ENCODE peak calls at places on chromosome 19, in five cellular contexts. One of them, this sample, is unnamed. For H3K36me3, H3K27me3 and H3K4me1, the result is how much of the 10 kb centered on the place peaks cover.

GRCh38 chr19:43711751-43712355 is 4.0 kb upstream of the IRGC start:
- DNase-seq in tibial nerve: no peak
- DNase-seq in CD8-positive, alpha-beta memory T cell: no peak
- DNase-seq in heart left ventricle: no peak
- DNase-seq in Caco-2: no peak
- DNase-seq in this sample: no peak

GRCh38 chr19:15249912-15250634 is 17.8 kb upstream of the EPHX3 start:
- DNase-seq in Caco-2: no peak
- DNase-seq in tibial nerve: peak
- DNase-seq in heart left ventricle: peak
- DNase-seq in CD8-positive, alpha-beta memory T cell: no peak
- DNase-seq in this sample: peak

GRCh38 chr19:8333771-8334457 is 9.1 kb downstream of the KANK3 start:
- DNase-seq in Caco-2: no peak
- DNase-seq in CD8-positive, alpha-beta memory T cell: no peak
- DNase-seq in tibial nerve: no peak
- DNase-seq in heart left ventricle: no peak
- DNase-seq in this sample: no peak

GRCh38 chr19:50478901-50479715 is 2.5 kb upstream of the GARIN5A start:
- DNase-seq in Caco-2: no peak
- DNase-seq in tibial nerve: no peak
- DNase-seq in heart left ventricle: no peak
- DNase-seq in CD8-positive, alpha-beta memory T cell: no peak
- DNase-seq in this sample: no peak

GRCh38 chr19:8722032-8722431 is 598 bp downstream of the OR2Z1 start:
- DNase-seq in CD8-positive, alpha-beta memory T cell: no peak
- DNase-seq in Caco-2: no peak
- DNase-seq in heart left ventricle: no peak
- DNase-seq in tibial nerve: no peak
- DNase-seq in this sample: no peak

GRCh38 chr19:48508729-48509310 is 2.8 kb downstream of the LMTK3 start:
- DNase-seq in Caco-2: no peak
- DNase-seq in heart left ventricle: no peak
- DNase-seq in CD8-positive, alpha-beta memory T cell: no peak
- DNase-seq in tibial nerve: no peak
- DNase-seq in this sample: no peak

GRCh38 chr19:4984448-4984990 is 15.6 kb downstream of the KDM4B start:
- DNase-seq in Caco-2: no peak
- DNase-seq in heart left ventricle: no peak
- DNase-seq in tibial nerve: no peak
- DNase-seq in CD8-positive, alpha-beta memory T cell: no peak
- DNase-seq in this sample: no peak

GRCh38 chr19:29263305-29264080 is 50.5 kb upstream of the UQCRFS1 start:
- DNase-seq in heart left ventricle: no peak
- DNase-seq in tibial nerve: peak
- DNase-seq in Caco-2: peak
- DNase-seq in CD8-positive, alpha-beta memory T cell: peak
- DNase-seq in this sample: peak

GRCh38 chr19:33304760-33305647 is 2.7 kb upstream of the CEBPA start:
- DNase-seq in heart left ventricle: no peak
- DNase-seq in Caco-2: peak
- DNase-seq in CD8-positive, alpha-beta memory T cell: no peak
- DNase-seq in tibial nerve: no peak
- DNase-seq in this sample: no peak

GRCh38 chr19:27774337-27774736 is 1438.6 kb downstream of the UQCRFS1 start:
- DNase-seq in CD8-positive, alpha-beta memory T cell: no peak
- DNase-seq in Caco-2: no peak
- DNase-seq in tibial nerve: no peak
- DNase-seq in heart left ventricle: no peak
- DNase-seq in this sample: no peak

GRCh38 chr19:47158879-47159509 is 28.4 kb downstream of the SAE1 start:
- DNase-seq in heart left ventricle: no peak
- DNase-seq in tibial nerve: no peak
- DNase-seq in CD8-positive, alpha-beta memory T cell: peak
- DNase-seq in Caco-2: no peak
- DNase-seq in this sample: no peak

GRCh38 chr19:47661161-47661560 is 52.1 kb upstream of the EHD2 start:
- DNase-seq in Caco-2: no peak
- DNase-seq in heart left ventricle: no peak
- DNase-seq in CD8-positive, alpha-beta memory T cell: no peak
- DNase-seq in tibial nerve: no peak
- DNase-seq in this sample: no peak

GRCh38 chr19:31718041-31718440 is 368.8 kb upstream of the TSHZ3 start:
- DNase-seq in tibial nerve: no peak
- DNase-seq in Caco-2: no peak
- DNase-seq in CD8-positive, alpha-beta memory T cell: no peak
- DNase-seq in heart left ventricle: no peak
- DNase-seq in this sample: no peak

GRCh38 chr19:584240-585001 is 5.3 kb upstream of the HCN2 start:
- DNase-seq in Caco-2: no peak
- DNase-seq in tibial nerve: no peak
- DNase-seq in CD8-positive, alpha-beta memory T cell: peak
- DNase-seq in heart left ventricle: no peak
- DNase-seq in this sample: no peak

GRCh38 chr19:4305253-4305612 is 835 bp downstream of the FSD1 start:
- DNase-seq in heart left ventricle: no peak
- DNase-seq in Caco-2: no peak
- DNase-seq in CD8-positive, alpha-beta memory T cell: no peak
- DNase-seq in tibial nerve: no peak
- DNase-seq in this sample: no peak

GRCh38 chr19:876089-876488 is 16.6 kb downstream of the CFD start:
- DNase-seq in Caco-2: no peak
- DNase-seq in heart left ventricle: no peak
- DNase-seq in CD8-positive, alpha-beta memory T cell: no peak
- DNase-seq in tibial nerve: no peak
- DNase-seq in this sample: no peak

GRCh38 chr19:14405758-14406644 is 13.1 kb downstream of the DDX39A start:
- DNase-seq in Caco-2: peak
- DNase-seq in tibial nerve: peak
- DNase-seq in CD8-positive, alpha-beta memory T cell: peak
- DNase-seq in heart left ventricle: peak
- DNase-seq in this sample: peak

GRCh38 chr19:4889034-4889825 is 13.5 kb downstream of the ARRDC5 start:
- DNase-seq in tibial nerve: no peak
- DNase-seq in Caco-2: no peak
- DNase-seq in CD8-positive, alpha-beta memory T cell: no peak
- DNase-seq in heart left ventricle: no peak
- DNase-seq in this sample: no peak

GRCh38 chr19:3576696-3577443 is 4.1 kb downstream of the HMG20B start:
- DNase-seq in Caco-2: no peak
- DNase-seq in CD8-positive, alpha-beta memory T cell: no peak
- DNase-seq in tibial nerve: no peak
- DNase-seq in heart left ventricle: peak
- DNase-seq in this sample: no peak

GRCh38 chr19:39518975-39519374 is 4.0 kb downstream of the SELENOV start:
- DNase-seq in CD8-positive, alpha-beta memory T cell: no peak
- DNase-seq in Caco-2: no peak
- DNase-seq in tibial nerve: no peak
- DNase-seq in heart left ventricle: no peak
- DNase-seq in this sample: no peak

GRCh38 chr19:54188224-54188871 is 1.0 kb downstream of the MBOAT7 start:
- DNase-seq in Caco-2: no peak
- DNase-seq in heart left ventricle: no peak
- DNase-seq in tibial nerve: no peak
- DNase-seq in CD8-positive, alpha-beta memory T cell: peak
- DNase-seq in this sample: peak

GRCh38 chr19:54190942-54191670 is at the start of gene TSEN34:
- DNase-seq in Caco-2: peak
- DNase-seq in tibial nerve: peak
- DNase-seq in heart left ventricle: peak
- DNase-seq in CD8-positive, alpha-beta memory T cell: peak
- DNase-seq in this sample: peak

GRCh38 chr19:54189668-54190502 is 505 bp upstream of the MBOAT7 start:
- DNase-seq in Caco-2: peak
- DNase-seq in CD8-positive, alpha-beta memory T cell: peak
- DNase-seq in tibial nerve: peak
- DNase-seq in heart left ventricle: peak
- DNase-seq in this sample: peak

GRCh38 chr19:54190503-54190941 is 586 bp upstream of the TSEN34 start:
- DNase-seq in heart left ventricle: peak
- DNase-seq in Caco-2: peak
- DNase-seq in CD8-positive, alpha-beta memory T cell: peak
- DNase-seq in tibial nerve: peak
- DNase-seq in this sample: peak

GRCh38 chr19:54189020-54189667 is at the start of gene MBOAT7:
- DNase-seq in tibial nerve: no peak
- DNase-seq in CD8-positive, alpha-beta memory T cell: no peak
- DNase-seq in heart left ventricle: no peak
- DNase-seq in Caco-2: no peak
- DNase-seq in this sample: no peak
- H3K36me3 ChIP-seq in tibial nerve: under half
- H3K36me3 ChIP-seq in CD8-positive, alpha-beta memory T cell: under half
- H3K36me3 ChIP-seq in heart left ventricle: under half
- H3K36me3 ChIP-seq in Caco-2: under half
- H3K36me3 ChIP-seq in this sample: under half

DNA sequence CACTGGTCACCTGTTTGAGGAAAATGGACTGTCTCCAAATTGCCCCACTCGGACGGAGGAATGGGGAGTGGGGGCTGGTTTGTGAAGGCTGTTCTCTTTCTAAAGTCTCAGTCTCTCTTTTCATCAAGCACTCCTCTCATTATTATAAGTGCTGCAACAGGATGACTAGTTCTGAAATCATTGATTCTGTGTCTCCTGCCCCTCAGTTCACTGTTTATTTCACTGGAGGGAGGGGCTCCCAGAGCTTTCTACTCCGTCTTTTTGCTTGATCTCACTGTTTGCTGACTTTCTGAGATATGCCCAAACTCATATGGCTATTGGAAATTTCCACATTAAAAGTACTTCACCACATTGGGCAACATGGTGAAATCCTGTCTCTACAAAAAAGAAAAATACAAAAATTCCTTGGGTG is 20.5 kb upstream of the CD70 start:
- DNase-seq in tibial nerve: no peak
- DNase-seq in CD8-positive, alpha-beta memory T cell: no peak
- DNase-seq in heart left ventricle: no peak
- DNase-seq in Caco-2: no peak
- DNase-seq in this sample: no peak
- H3K27me3 ChIP-seq in tibial nerve: under half
- H3K27me3 ChIP-seq in CD8-positive, alpha-beta memory T cell: under half
- H3K27me3 ChIP-seq in heart left ventricle: under half
- H3K27me3 ChIP-seq in Caco-2: under half
- H3K27me3 ChIP-seq in this sample: under half

GRCh38 chr19:17720487-17720839 is 1.2 kb downstream of the MAP1S start:
- DNase-seq in heart left ventricle: no peak
- DNase-seq in Caco-2: no peak
- DNase-seq in tibial nerve: no peak
- DNase-seq in CD8-positive, alpha-beta memory T cell: no peak
- DNase-seq in this sample: no peak

GRCh38 chr19:17718988-17719711 is at the start of gene MAP1S:
- DNase-seq in Caco-2: peak
- DNase-seq in heart left ventricle: peak
- DNase-seq in tibial nerve: no peak
- DNase-seq in CD8-positive, alpha-beta memory T cell: peak
- DNase-seq in this sample: peak

GRCh38 chr19:17722655-17723240 is 3.5 kb downstream of the MAP1S start:
- DNase-seq in tibial nerve: no peak
- DNase-seq in heart left ventricle: no peak
- DNase-seq in CD8-positive, alpha-beta memory T cell: no peak
- DNase-seq in Caco-2: no peak
- DNase-seq in this sample: no peak

GRCh38 chr19:17719730-17720486 is 628 bp downstream of the MAP1S start:
- DNase-seq in CD8-positive, alpha-beta memory T cell: peak
- DNase-seq in heart left ventricle: no peak
- DNase-seq in tibial nerve: no peak
- DNase-seq in Caco-2: no peak
- DNase-seq in this sample: no peak

DNA sequence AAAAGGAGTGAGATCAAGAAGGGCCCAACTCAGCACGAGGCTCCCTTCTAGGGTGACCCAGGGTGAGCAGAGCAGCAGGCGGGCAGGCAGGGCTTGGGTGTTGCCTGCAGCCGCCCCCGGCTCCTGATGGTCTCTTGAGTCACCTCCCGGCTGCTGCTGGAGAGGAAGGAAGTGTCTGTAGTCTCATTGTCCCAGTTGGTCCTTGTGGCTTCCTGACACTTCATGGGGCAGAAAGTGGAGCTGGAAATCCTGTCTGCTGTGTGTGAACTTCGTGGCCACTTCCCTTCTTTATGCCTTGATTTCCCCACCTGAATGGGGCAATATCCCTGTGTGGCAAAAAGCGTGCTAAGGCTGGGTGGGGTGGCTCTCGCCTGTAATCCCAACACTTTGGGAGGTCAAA is 2.5 kb downstream of the MAP1S start:
- DNase-seq in CD8-positive, alpha-beta memory T cell: no peak
- DNase-seq in heart left ventricle: peak
- DNase-seq in tibial nerve: no peak
- DNase-seq in Caco-2: no peak
- DNase-seq in this sample: no peak
- H3K4me1 ChIP-seq in CD8-positive, alpha-beta memory T cell: under half
- H3K4me1 ChIP-seq in heart left ventricle: under half
- H3K4me1 ChIP-seq in tibial nerve: under half
- H3K4me1 ChIP-seq in Caco-2: under half
- H3K4me1 ChIP-seq in this sample: under half

DNA sequence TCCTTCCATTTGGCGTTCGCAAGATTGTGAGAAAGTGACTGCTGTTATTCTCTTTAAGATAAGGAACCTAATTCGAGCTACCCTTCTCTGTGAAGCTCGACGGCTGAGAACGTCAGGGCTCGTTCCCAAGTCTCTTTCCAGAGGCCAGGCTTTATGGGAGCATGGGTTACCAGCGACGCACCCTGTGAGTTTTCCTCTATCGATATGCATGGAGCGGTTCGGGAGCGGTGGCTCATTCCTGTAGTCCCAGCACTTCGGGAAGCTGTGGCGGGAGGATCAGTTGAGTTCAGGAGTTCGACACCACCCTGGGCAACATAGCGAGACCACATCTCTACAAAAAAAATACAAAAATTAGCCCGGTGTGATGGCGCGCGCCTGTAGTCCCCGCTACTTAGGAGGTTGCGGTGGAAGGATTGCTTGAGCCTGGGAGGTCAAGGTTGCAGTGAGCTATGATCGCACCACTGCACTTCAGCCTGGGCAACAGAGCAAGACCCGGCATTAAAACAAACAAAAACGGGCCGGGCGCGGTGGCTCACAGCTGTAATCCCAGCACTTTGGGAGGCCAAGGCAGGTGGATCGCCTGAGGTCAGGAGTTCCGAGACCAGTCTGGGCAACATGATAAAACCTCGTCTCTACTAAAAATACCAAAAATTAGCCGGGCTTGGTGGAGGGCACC is 671 bp upstream of the ZNF606 start:
- DNase-seq in CD8-positive, alpha-beta memory T cell: no peak
- DNase-seq in tibial nerve: no peak
- DNase-seq in Caco-2: no peak
- DNase-seq in heart left ventricle: no peak
- DNase-seq in this sample: peak
- H3K36me3 ChIP-seq in CD8-positive, alpha-beta memory T cell: under half
- H3K36me3 ChIP-seq in tibial nerve: under half
- H3K36me3 ChIP-seq in Caco-2: under half
- H3K36me3 ChIP-seq in heart left ventricle: half or more
- H3K36me3 ChIP-seq in this sample: under half

This sample was measured in testis.